ENCODE peak calls at places on chromosome 17, in six cellular contexts. J is neuronal stem cell, K is H9, C is mesenchymal stem cell, A is trophoblast cell, N is H1. U is an unnamed sample.

GRCh38 chr17:63758428-63758827 is 15.0 kb downstream of the CCDC47 start:
- DNase-seq in C (no peak), K (no peak), J (no peak), N (no peak), A (no peak), U (no peak)

GRCh38 chr17:75645889-75646625 is 12.8 kb downstream of the SMIM5 start:
- DNase-seq in N (no peak), A (peak; percentile 94), J (no peak), C (no peak), K (peak; percentile 60), U (no peak)

GRCh38 chr17:74099441-74100340 is 103.8 kb upstream of the RPL38 start:
- DNase-seq in N (no peak), J (no peak), K (no peak), A (no peak), C (no peak), U (no peak)

GRCh38 chr17:82936768-82937171 is 96.9 kb upstream of the ZNF750 start:
- DNase-seq in K (no peak), A (no peak), N (no peak), C (no peak), J (no peak), U (no peak)

GRCh38 chr17:9702916-9703780 is 57.8 kb downstream of the USP43 start:
- DNase-seq in J (no peak), A (no peak), K (no peak), N (no peak), C (no peak), U (no peak)

GRCh38 chr17:33436321-33436720 is 143.2 kb upstream of the ASIC2 start:
- DNase-seq in N (no peak), K (no peak), A (peak; percentile 87), J (no peak), C (peak; percentile 85), U (peak; percentile 9)

GRCh38 chr17:39114744-39115534 is 36.5 kb downstream of the PLXDC1 start:
- DNase-seq in N (no peak), K (no peak), A (no peak), J (no peak), C (peak; percentile 40), U (peak; percentile 62)

GRCh38 chr17:34926661-34927060 is 34.6 kb downstream of the CCT6B start:
- DNase-seq in A (no peak), C (no peak), N (no peak), K (no peak), J (no peak), U (no peak)

GRCh38 chr17:73359987-73360410 is 48.2 kb upstream of the CDC42EP4 start:
- DNase-seq in N (peak; percentile 59), K (peak; percentile 97), J (peak; percentile 40), A (peak; percentile 35), C (peak; percentile 24), U (no peak)

DNA sequence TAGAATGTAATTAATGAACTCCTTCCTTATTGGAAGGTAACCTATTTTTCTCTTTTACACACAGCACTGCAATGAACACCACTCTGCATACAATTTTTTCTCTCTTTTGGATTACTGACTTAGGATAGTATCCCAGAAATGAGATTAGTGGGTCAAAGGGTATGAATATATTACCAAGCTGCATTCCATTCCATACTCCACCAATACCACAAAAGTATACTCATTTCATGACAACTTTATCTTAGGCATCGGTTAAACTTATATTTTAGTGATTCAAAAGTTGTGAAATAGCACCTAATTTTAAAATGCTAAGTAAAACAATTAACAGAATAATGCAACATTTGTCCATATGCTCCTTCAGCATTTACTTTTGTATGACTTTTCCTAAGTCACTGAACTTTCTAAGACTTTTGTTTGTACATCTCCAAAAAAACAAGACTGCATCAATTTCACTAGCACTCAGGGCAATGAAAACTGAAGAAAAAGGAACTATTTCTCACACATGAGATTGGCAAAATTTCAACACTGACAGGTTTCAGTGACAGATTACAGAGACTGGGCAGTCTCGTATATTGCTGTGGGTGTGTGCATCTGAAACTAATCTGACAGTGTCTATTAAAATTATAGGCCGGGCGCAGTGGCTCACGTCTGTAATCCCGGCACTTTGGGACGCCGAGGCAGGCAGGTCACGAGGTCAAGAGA is 32.1 kb downstream of the HELZ start:
- DNase-seq in A (peak; percentile 21), N (no peak), K (no peak), C (peak; percentile 67), J (no peak), U (peak; percentile 86)
- H3K9ac ChIP-seq in A (no peak overlapping the region), N (no peak overlapping the region), K (no peak overlapping the region), C (peak overlapping the region; percentile 34), J (no peak overlapping the region), U (no peak overlapping the region)

GRCh38 chr17:64773836-64774761 is 112.0 kb upstream of the SMURF2 start:
- DNase-seq in A (no peak), C (peak; percentile 85), N (peak; percentile 72), J (no peak), K (peak; percentile 97), U (peak; percentile 75)
- H4K91ac ChIP-seq in A (peak overlapping the region; percentile 56), C (no peak overlapping the region), N (no peak overlapping the region), J (no peak overlapping the region), K (no peak overlapping the region), U (peak overlapping the region; percentile 81)

DNA sequence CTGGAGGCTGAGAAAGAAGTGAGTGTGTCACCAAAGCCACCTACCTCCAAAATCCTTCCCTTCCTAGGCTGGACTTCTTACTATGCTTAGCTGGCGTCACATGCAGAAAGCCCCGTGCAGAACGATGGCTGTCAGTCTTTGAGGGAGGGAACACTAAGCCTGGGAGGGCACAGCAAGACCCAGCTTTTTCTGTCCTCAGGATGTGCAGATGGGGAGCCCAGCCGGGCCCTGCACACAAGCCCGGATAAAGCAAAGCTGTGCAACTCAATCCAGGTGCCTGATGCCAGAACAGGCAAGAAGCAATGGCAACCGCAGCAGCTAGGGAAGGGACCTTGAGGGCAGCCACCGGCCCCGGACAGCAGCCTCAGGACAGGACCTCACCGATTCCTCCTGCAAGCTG is 13.9 kb upstream of the USP36 start:
- DNase-seq in J (no peak), A (no peak), N (no peak), K (no peak), C (no peak), U (no peak)
- H3K9ac ChIP-seq in J (no peak overlapping the region), A (no peak overlapping the region), N (no peak overlapping the region), K (no peak overlapping the region), C (no peak overlapping the region), U (no peak overlapping the region)

DNA sequence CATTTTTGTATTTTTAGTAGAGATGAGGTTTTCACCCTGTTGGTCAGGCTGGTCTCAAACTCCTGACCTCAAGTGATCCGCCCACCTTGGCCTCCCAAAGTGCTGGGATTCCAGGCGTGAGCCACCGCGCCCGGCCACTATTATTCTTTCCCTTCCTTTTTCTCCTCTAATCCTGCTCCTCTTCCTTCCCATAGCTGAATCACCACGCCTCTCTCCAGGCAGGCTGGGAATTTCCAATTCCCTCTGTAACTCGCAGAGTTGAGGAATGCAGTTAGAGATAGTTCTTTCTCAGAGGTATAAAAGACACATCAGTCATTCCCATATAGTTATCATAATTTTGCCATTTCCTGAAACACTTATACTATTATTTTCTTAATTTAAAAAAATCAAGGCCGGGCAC is 11.2 kb downstream of the METTL16 start:
- DNase-seq in A (peak; percentile 63), K (no peak), N (no peak), C (no peak), J (no peak), U (peak; percentile 32)
- H4K91ac ChIP-seq in A (no peak overlapping the region), K (no peak overlapping the region), N (no peak overlapping the region), C (no peak overlapping the region), J (no peak overlapping the region), U (no peak overlapping the region)

GRCh38 chr17:70171159-70171558 is 1.8 kb downstream of the KCNJ2 start:
- DNase-seq in N (no peak), K (no peak), A (no peak), C (no peak), J (no peak), U (no peak)

GRCh38 chr17:70169707-70170597 is 620 bp downstream of the KCNJ2 start:
- DNase-seq in N (no peak), K (no peak), J (no peak), C (peak; percentile 74), A (no peak), U (peak; percentile 55)

GRCh38 chr17:70166571-70166970 is 2.8 kb upstream of the KCNJ2 start:
- DNase-seq in K (no peak), J (no peak), A (no peak), N (no peak), C (no peak), U (no peak)

GRCh38 chr17:70168044-70168978 is 1.0 kb upstream of the KCNJ2 start:
- DNase-seq in A (peak; percentile 60), K (peak; percentile 84), J (peak; percentile 51), C (peak; percentile 77), N (peak; percentile 10), U (peak; percentile 81)

DNA sequence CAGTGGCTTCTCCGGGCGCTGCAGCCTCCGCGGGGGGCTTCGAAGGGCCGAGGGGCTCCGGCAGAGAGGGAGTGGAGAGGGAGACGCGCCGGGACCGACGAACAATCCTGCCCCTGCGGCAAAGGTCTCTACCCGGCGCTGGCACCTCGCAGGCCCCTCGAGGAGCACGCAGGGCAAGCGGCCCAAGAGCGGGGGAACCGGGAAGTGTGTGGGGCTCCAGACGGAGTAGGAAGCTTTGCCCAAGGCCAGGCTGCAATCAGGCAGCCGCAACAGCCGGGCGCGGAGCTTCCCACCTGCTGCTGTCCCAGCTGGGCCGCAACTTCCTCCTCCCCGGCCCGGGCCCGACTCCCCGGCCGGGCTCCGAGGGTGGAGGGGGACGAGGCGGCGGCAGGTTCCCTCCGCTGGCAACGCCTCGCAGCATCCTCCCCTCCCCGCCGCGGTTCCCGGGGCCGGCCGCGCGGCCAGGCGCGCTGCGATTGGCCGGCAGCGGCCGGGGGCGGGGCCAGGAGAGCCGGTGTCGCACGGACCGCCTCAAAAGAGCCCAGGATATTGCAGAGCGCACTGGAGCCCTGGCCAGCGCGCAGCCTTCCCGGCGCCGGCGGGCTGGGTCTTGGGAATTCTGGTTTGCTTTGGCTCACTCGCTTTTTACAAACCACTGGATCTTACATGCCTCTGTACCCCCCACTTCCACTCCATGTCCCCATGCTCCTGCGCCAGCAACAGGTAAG is at the start of gene KCNJ2:
- DNase-seq in N (peak; percentile 56), J (peak; percentile 82), C (peak; percentile 86), K (peak; percentile 95), A (peak; percentile 86), U (peak; percentile 79)
- H3K9ac ChIP-seq in N (peak within 1 kb of the TSS; percentile 67), J (peak within 1 kb of the TSS; percentile 73), C (peak within 1 kb of the TSS; percentile 88), K (peak within 1 kb of the TSS; percentile 39), A (peak within 1 kb of the TSS; percentile 73), U (peak within 1 kb of the TSS; percentile 85)

GRCh38 chr17:1260762-1261161 is 9.5 kb upstream of the BHLHA9 start:
- DNase-seq in N (no peak), C (no peak), A (no peak), K (no peak), J (no peak), U (no peak)

GRCh38 chr17:1259910-1260389 is 10.3 kb upstream of the BHLHA9 start:
- DNase-seq in A (no peak), C (no peak), N (no peak), J (no peak), K (no peak), U (no peak)

GRCh38 chr17:1267471-1267947 is 2.7 kb upstream of the BHLHA9 start:
- DNase-seq in N (no peak), C (no peak), A (no peak), J (no peak), K (peak; percentile 32), U (no peak)

DNA sequence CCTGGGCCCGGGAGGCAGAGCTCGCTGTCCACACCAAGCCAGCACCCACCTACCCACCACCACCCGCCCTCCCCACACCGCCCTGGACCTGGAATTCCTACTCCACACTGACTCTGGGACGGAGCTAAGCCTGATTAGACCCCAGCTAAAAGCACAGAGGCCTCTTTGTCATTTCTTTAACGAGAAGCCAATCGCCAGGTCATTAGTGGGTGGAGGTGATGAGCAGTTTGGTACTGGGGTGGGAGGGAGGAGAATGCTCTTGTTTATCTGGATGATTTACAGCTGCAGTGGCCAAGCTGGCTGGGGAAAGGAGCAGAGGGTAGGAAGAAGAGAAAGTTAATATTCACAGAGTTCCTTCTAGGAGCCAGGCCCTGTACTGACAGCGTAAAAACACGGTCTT is 6.0 kb upstream of the BHLHA9 start:
- DNase-seq in A (no peak), J (no peak), K (no peak), C (no peak), N (no peak), U (no peak)
- H4K91ac ChIP-seq in A (no peak overlapping the region), J (no peak overlapping the region), K (no peak overlapping the region), C (no peak overlapping the region), N (no peak overlapping the region), U (no peak overlapping the region)

GRCh38 chr17:44170499-44171201 is at the start of gene ASB16:
- DNase-seq in N (no peak), A (no peak), K (peak; percentile 72), C (peak; percentile 61), J (no peak), U (peak; percentile 55)
- H3K9ac ChIP-seq in N (no peak within 1 kb of the TSS), A (no peak within 1 kb of the TSS), K (no peak within 1 kb of the TSS), C (peak within 1 kb of the TSS; percentile 38), J (peak within 1 kb of the TSS; percentile 65), U (no peak within 1 kb of the TSS)

U was measured in IMR-90.